ENCODE peak calls at places on chromosomes 13 and 19, in eight cellular contexts. Z is heart left ventricle; X is breast epithelium; N is thoracic aorta; T is aorta; L is CD8-positive, alpha-beta T cell; V is left ventricle myocardium inferior; Q is neural progenitor cell. S is an unnamed sample.

GRCh38 chr13:53499551-53499950 is 470.9 kb downstream of the OLFM4 start:
- DNase-seq in Z (no peak), X (no peak), N (no peak), T (no peak), L (no peak), V (no peak), Q (no peak), S (no peak)

GRCh38 chr13:92677571-92677970 is 549.0 kb upstream of the GPC6 start:
- DNase-seq in Z (no peak), X (no peak), N (no peak), T (no peak), L (no peak), V (no peak), Q (peak), S (no peak)

GRCh38 chr13:36822786-36823185 is 3.8 kb downstream of the RFXAP start:
- DNase-seq in Z (no peak), X (no peak), N (no peak), T (no peak), L (no peak), V (no peak), Q (no peak), S (no peak)

GRCh38 chr19:28694812-28695211 is 518.1 kb downstream of the UQCRFS1 start:
- DNase-seq in Z (no peak), X (no peak), N (no peak), T (no peak), L (no peak), V (no peak), Q (no peak), S (no peak)

GRCh38 chr13:49927755-49928154 is 8.4 kb downstream of the SPRYD7 start:
- DNase-seq in Z (no peak), X (no peak), N (no peak), T (no peak), L (no peak), V (no peak), Q (no peak), S (no peak)

GRCh38 chr19:2149980-2150793 is 1.2 kb downstream of the AP3D1 start:
- DNase-seq in Z (no peak), X (no peak), N (no peak), T (no peak), L (no peak), V (no peak), Q (peak), S (no peak)

GRCh38 chr13:24127116-24127631 is 33.3 kb upstream of the SPATA13 start:
- DNase-seq in Z (no peak), X (no peak), N (no peak), T (no peak), L (no peak), V (no peak), Q (no peak), S (no peak)

GRCh38 chr19:3544742-3545668 is 6.0 kb downstream of the TEKTIP1 start:
- DNase-seq in Z (peak), X (no peak), N (no peak), T (peak), L (peak), V (peak), Q (peak), S (no peak)

GRCh38 chr19:51986309-51987291 is at the start of gene ZNF350:
- DNase-seq in Z (peak), X (peak), N (peak), T (peak), L (peak), V (peak), Q (peak), S (peak)

GRCh38 chr13:83184819-83185218 is 697.5 kb downstream of the SLITRK1 start:
- DNase-seq in Z (no peak), X (no peak), N (no peak), T (no peak), L (no peak), V (no peak), Q (no peak), S (no peak)

GRCh38 chr19:12990447-12990846 is 4.8 kb upstream of the NFIX start:
- DNase-seq in Z (no peak), X (no peak), N (no peak), T (no peak), L (no peak), V (no peak), Q (no peak), S (no peak)

GRCh38 chr19:43465468-43466120 is at the start of gene LYPD3:
- DNase-seq in Z (no peak), X (peak), N (no peak), T (peak), L (no peak), V (no peak), Q (peak), S (no peak)

GRCh38 chr19:4506449-4507149 is 11.7 kb downstream of the PLIN4 start:
- DNase-seq in Z (no peak), X (no peak), N (no peak), T (no peak), L (no peak), V (no peak), Q (no peak), S (no peak)

GRCh38 chr13:31797154-31797775 is 57.9 kb downstream of the RXFP2 start:
- DNase-seq in Z (no peak), X (no peak), N (no peak), T (no peak), L (no peak), V (no peak), Q (peak), S (no peak)

GRCh38 chr19:35852029-35852780 is at the start of gene NPHS1:
- DNase-seq in Z (no peak), X (no peak), N (no peak), T (no peak), L (no peak), V (no peak), Q (no peak), S (no peak)

GRCh38 chr19:44807162-44807561 is 1.7 kb upstream of the BCAM start:
- DNase-seq in Z (no peak), X (peak), N (no peak), T (no peak), L (no peak), V (no peak), Q (no peak), S (no peak)

GRCh38 chr19:53010494-53010893 is 3.2 kb upstream of the ERVV-1 start:
- DNase-seq in Z (no peak), X (no peak), N (no peak), T (no peak), L (no peak), V (no peak), Q (peak), S (no peak)

GRCh38 chr19:15048128-15048527 is 1.2 kb upstream of the CASP14 start:
- DNase-seq in Z (no peak), X (no peak), N (no peak), T (no peak), L (no peak), V (no peak), Q (no peak), S (no peak)

GRCh38 chr13:23578411-23579071 is 8.3 kb downstream of the TNFRSF19 start:
- DNase-seq in Z (peak), X (peak), N (no peak), T (peak), L (peak), V (peak), Q (peak), S (no peak)

GRCh38 chr13:111168116-111168515 is 53.0 kb downstream of the ARHGEF7 start:
- DNase-seq in Z (no peak), X (no peak), N (no peak), T (no peak), L (no peak), V (no peak), Q (no peak), S (no peak)

GRCh38 chr13:23621316-23621645 is 51.1 kb downstream of the TNFRSF19 start:
- DNase-seq in Z (no peak), X (no peak), N (no peak), T (no peak), L (no peak), V (no peak), Q (no peak), S (no peak)

GRCh38 chr19:3465552-3465951 is 14.8 kb downstream of the SMIM24 start:
- DNase-seq in Z (no peak), X (no peak), N (no peak), T (peak), L (no peak), V (no peak), Q (no peak), S (no peak)

GRCh38 chr19:53102186-53102585 is 1.0 kb downstream of the ZNF160 start:
- DNase-seq in Z (no peak), X (no peak), N (no peak), T (no peak), L (no peak), V (no peak), Q (peak), S (no peak)

GRCh38 chr19:21593008-21593427 is 87.6 kb downstream of the ZNF429 start:
- DNase-seq in Z (no peak), X (no peak), N (no peak), T (no peak), L (no peak), V (no peak), Q (no peak), S (no peak)

GRCh38 chr19:7874080-7874856 is at the start of gene PRR36:
- DNase-seq in Z (peak), X (peak), N (no peak), T (no peak), L (no peak), V (no peak), Q (peak), S (no peak)

GRCh38 chr19:34135401-34135800 is 36.9 kb upstream of the LSM14A start:
- DNase-seq in Z (no peak), X (no peak), N (no peak), T (no peak), L (no peak), V (no peak), Q (no peak), S (no peak)

GRCh38 chr19:17576758-17577532 is 21.5 kb downstream of the COLGALT1 start:
- DNase-seq in Z (no peak), X (peak), N (no peak), T (no peak), L (no peak), V (no peak), Q (peak), S (no peak)

GRCh38 chr13:60229708-60230272 is 66.1 kb upstream of the DIAPH3 start:
- DNase-seq in Z (no peak), X (no peak), N (no peak), T (no peak), L (no peak), V (no peak), Q (no peak), S (no peak)

GRCh38 chr19:13097331-13098258 is 5.1 kb downstream of the LYL1 start:
- DNase-seq in Z (peak), X (no peak), N (no peak), T (peak), L (no peak), V (no peak), Q (peak), S (no peak)

GRCh38 chr13:51047434-51048165 is 63.5 kb downstream of the C13orf42 start:
- DNase-seq in Z (no peak), X (no peak), N (no peak), T (no peak), L (no peak), V (no peak), Q (no peak), S (no peak)

GRCh38 chr19:48969276-48970138 is 4.4 kb downstream of the FTL start:
- DNase-seq in Z (no peak), X (no peak), N (no peak), T (peak), L (no peak), V (no peak), Q (no peak), S (no peak)

GRCh38 chr19:48968179-48968661 is 3.1 kb downstream of the FTL start:
- DNase-seq in Z (no peak), X (no peak), N (no peak), T (no peak), L (no peak), V (no peak), Q (no peak), S (no peak)

GRCh38 chr19:48970923-48971395 is 5.8 kb downstream of the FTL start:
- DNase-seq in Z (peak), X (no peak), N (no peak), T (peak), L (peak), V (peak), Q (peak), S (no peak)

GRCh38 chr19:48968813-48969218 is 3.7 kb downstream of the FTL start:
- DNase-seq in Z (no peak), X (no peak), N (no peak), T (no peak), L (no peak), V (no peak), Q (no peak), S (no peak)

GRCh38 chr19:48970139-48970766 is 5.1 kb downstream of the FTL start:
- DNase-seq in Z (no peak), X (no peak), N (no peak), T (no peak), L (no peak), V (no peak), Q (no peak), S (no peak)
- H3K27ac ChIP-seq in Z (peak), X (no peak), N (no peak), T (no peak), L (no peak), V (peak), Q (no peak), S (no peak)

DNA sequence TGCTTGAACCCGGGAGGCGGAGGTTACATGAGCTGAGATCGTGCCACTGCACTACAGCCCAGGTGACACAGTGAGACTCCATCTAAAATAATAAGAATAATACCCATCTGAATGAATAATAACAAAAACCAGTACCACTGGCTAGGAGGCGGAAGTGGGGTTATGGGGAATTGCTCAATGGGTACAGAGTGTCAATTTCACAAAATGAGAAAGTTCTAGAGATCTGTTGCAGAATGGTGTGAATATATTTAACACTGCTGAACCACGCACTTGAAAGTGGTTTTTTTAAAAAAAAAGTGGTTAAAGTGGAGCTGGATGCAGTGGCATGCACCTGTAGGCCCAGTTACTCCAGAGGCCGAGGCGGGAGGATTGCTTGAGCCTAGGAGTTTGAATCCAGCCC is 18.5 kb downstream of the KLF2 start:
- DNase-seq in Z (no peak), X (no peak), N (no peak), T (no peak), L (no peak), V (no peak), Q (no peak), S (no peak)
- H3K27ac ChIP-seq in Z (peak), X (peak), N (peak), T (no peak), L (peak), V (peak), Q (no peak), S (peak)

GRCh38 chr13:77184455-77184854 is 142.4 kb downstream of the MYCBP2 start:
- DNase-seq in Z (no peak), X (no peak), N (no peak), T (no peak), L (no peak), V (no peak), Q (no peak), S (no peak)
- H3K27ac ChIP-seq in Z (no peak), X (no peak), N (no peak), T (no peak), L (no peak), V (no peak), Q (no peak), S (no peak)

DNA sequence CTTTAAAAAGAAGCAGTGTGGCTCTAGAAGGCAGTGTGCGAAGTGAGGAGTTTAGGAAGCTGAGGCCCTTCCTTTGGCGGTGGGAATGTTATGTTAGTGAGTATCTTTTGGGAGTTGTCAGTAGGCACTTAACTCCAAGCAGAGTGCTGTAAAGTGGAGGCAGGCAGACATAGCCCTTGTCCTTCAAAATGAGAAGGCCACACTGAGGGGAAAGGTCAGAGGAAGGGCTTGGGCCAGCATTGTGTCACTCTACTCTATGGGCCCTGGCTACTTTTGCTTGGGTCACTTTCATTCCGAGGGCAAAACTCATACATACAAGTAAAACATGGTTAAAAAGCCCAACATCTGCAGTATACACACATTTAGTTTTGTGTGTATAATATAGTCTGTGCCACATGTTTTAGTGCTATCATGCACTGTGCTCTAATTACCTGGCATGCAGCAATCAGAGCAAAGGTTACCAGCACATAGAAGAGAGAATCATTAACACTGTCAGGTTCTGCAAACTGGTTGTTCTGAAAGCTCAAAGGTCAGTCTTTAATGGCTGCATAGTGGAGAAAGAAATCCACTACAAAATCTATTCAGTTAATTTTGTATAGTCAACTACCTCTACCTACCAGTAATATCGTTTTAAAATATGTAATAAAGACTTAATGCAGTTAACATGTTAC is 64.4 kb downstream of the WASF3 start:
- DNase-seq in Z (no peak), X (no peak), N (no peak), T (no peak), L (no peak), V (no peak), Q (no peak), S (no peak)
- H3K27ac ChIP-seq in Z (no peak), X (no peak), N (no peak), T (no peak), L (no peak), V (no peak), Q (no peak), S (no peak)

GRCh38 chr13:74288361-74288911 is 154.2 kb upstream of the KLF12 start:
- DNase-seq in Z (peak), X (no peak), N (no peak), T (peak), L (peak), V (peak), Q (peak), S (no peak)
- H3K27ac ChIP-seq in Z (no peak), X (peak), N (no peak), T (no peak), L (peak), V (peak), Q (no peak), S (no peak)

DNA sequence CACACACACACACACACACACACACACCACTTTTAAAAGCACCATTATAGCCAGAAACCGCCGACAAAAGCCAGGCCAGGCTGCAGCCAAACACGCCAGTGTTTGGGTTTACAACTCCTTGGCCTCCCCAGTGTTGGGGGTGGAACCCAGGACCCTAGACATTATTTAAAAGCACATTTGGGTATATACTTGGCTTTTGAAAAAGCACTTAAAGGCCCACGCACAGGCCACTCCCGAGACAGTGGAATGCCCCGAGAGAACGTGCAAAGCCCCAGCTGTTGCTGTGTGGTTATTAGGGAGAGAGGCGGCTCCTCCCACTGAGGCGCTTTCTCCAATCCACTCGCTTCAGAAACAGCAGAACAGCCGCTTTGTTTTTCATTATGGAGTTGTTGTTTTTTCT is 38.2 kb downstream of the GGACT start:
- DNase-seq in Z (peak), X (no peak), N (no peak), T (no peak), L (no peak), V (peak), Q (no peak), S (no peak)
- H3K27ac ChIP-seq in Z (no peak), X (peak), N (no peak), T (no peak), L (no peak), V (no peak), Q (no peak), S (peak)

GRCh38 chr19:39031368-39032163 is 783 bp downstream of the FBXO27 start:
- DNase-seq in Z (peak), X (peak), N (peak), T (peak), L (peak), V (peak), Q (peak), S (peak)

GRCh38 chr19:39038098-39038497 is 5.7 kb upstream of the FBXO27 start:
- DNase-seq in Z (no peak), X (no peak), N (no peak), T (no peak), L (no peak), V (no peak), Q (peak), S (no peak)

GRCh38 chr19:39030854-39031367 is 1.4 kb downstream of the FBXO27 start:
- DNase-seq in Z (no peak), X (no peak), N (no peak), T (no peak), L (no peak), V (no peak), Q (no peak), S (no peak)

GRCh38 chr19:39037194-39037593 is 4.8 kb upstream of the FBXO27 start:
- DNase-seq in Z (no peak), X (no peak), N (no peak), T (no peak), L (no peak), V (no peak), Q (no peak), S (no peak)

GRCh38 chr19:39032164-39032918 is at the start of gene FBXO27:
- DNase-seq in Z (peak), X (no peak), N (no peak), T (peak), L (no peak), V (peak), Q (peak), S (no peak)
- H3K27ac ChIP-seq in Z (peak), X (peak), N (peak), T (no peak), L (no peak), V (peak), Q (no peak), S (peak)

GRCh38 chr19:49554701-49555181 is 25.6 kb downstream of the NOSIP start:
- DNase-seq in Z (no peak), X (no peak), N (no peak), T (no peak), L (peak), V (no peak), Q (no peak), S (no peak)
- H3K27ac ChIP-seq in Z (peak), X (peak), N (no peak), T (no peak), L (peak), V (peak), Q (no peak), S (peak)

S was measured in esophagus squamous epithelium.